ENCODE peak calls at places on chromosome 9, in five cellular contexts. M, W, C, A and I are unnamed samples.

GRCh38 chr9:128072144-128073021 is 4.4 kb downstream of the SLC25A25 start:
- DNase-seq in M (peak; percentile 70), C (peak; percentile 59), A (peak; percentile 75), W (peak; percentile 31), I (peak; percentile 88)

GRCh38 chr9:14533867-14534650 is 159.2 kb downstream of the ZDHHC21 start:
- DNase-seq in M (no peak), A (no peak), C (no peak), W (no peak), I (no peak)

GRCh38 chr9:38227656-38228055 is 158.6 kb upstream of the SHB start:
- DNase-seq in C (no peak), A (no peak), W (no peak), M (no peak), I (no peak)

GRCh38 chr9:96646081-96646991 is 8.8 kb downstream of the PRXL2C start:
- DNase-seq in M (no peak), W (no peak), A (no peak), C (peak; percentile 88), I (peak; percentile 67)

GRCh38 chr9:94639045-94639995 is at the start of gene FBP1:
- DNase-seq in C (no peak), M (peak; percentile 72), W (peak; percentile 17), A (peak; percentile 40), I (no peak)

GRCh38 chr9:5665059-5665458 is 36.2 kb downstream of the RIC1 start:
- DNase-seq in W (no peak), C (no peak), A (no peak), M (no peak), I (no peak)

GRCh38 chr9:105065119-105066088 is 137.4 kb upstream of the ABCA1 start:
- DNase-seq in C (no peak), A (no peak), W (no peak), M (peak; percentile 46), I (no peak)

GRCh38 chr9:85228111-85228855 is 513.5 kb downstream of the AGTPBP1 start:
- DNase-seq in C (no peak), A (no peak), M (no peak), W (no peak), I (no peak)